ENCODE peak calls at places on chromosomes 2 and 18, in ten cellular contexts. One of them, this sample, is unnamed.

GRCh38 chr2:115115135-115115534 is 672.7 kb downstream of the DPP10 start:
- DNase-seq in thoracic aorta: no peak
- DNase-seq in H1: no peak
- DNase-seq in B cell: no peak
- DNase-seq in nephron progenitor cell: no peak
- DNase-seq in tibial artery: no peak
- DNase-seq in GM13977: no peak
- DNase-seq in glutamatergic neuron: no peak
- DNase-seq in endothelial cell: no peak
- DNase-seq in AG09319: no peak
- DNase-seq in this sample: no peak

GRCh38 chr2:200747668-200748618 is 63.8 kb upstream of the BZW1 start:
- DNase-seq in nephron progenitor cell: no peak
- DNase-seq in endothelial cell: no peak
- DNase-seq in thoracic aorta: no peak
- DNase-seq in tibial artery: no peak
- DNase-seq in GM13977: no peak
- DNase-seq in AG09319: peak
- DNase-seq in glutamatergic neuron: no peak
- DNase-seq in H1: no peak
- DNase-seq in B cell: no peak
- DNase-seq in this sample: no peak

GRCh38 chr2:1254662-1255372 is 158.4 kb upstream of the TPO start:
- DNase-seq in thoracic aorta: no peak
- DNase-seq in nephron progenitor cell: no peak
- DNase-seq in endothelial cell: no peak
- DNase-seq in H1: no peak
- DNase-seq in GM13977: no peak
- DNase-seq in tibial artery: no peak
- DNase-seq in B cell: no peak
- DNase-seq in glutamatergic neuron: no peak
- DNase-seq in AG09319: no peak
- DNase-seq in this sample: no peak

GRCh38 chr2:179049546-179050311 is at the start of gene CCDC141:
- DNase-seq in thoracic aorta: no peak
- DNase-seq in B cell: peak
- DNase-seq in nephron progenitor cell: no peak
- DNase-seq in endothelial cell: no peak
- DNase-seq in glutamatergic neuron: no peak
- DNase-seq in GM13977: peak
- DNase-seq in H1: no peak
- DNase-seq in AG09319: no peak
- DNase-seq in tibial artery: no peak
- DNase-seq in this sample: peak

GRCh38 chr2:113716291-113716690 is 40.2 kb downstream of the SLC35F5 start:
- DNase-seq in B cell: no peak
- DNase-seq in tibial artery: no peak
- DNase-seq in glutamatergic neuron: no peak
- DNase-seq in endothelial cell: no peak
- DNase-seq in nephron progenitor cell: no peak
- DNase-seq in H1: no peak
- DNase-seq in GM13977: no peak
- DNase-seq in AG09319: no peak
- DNase-seq in thoracic aorta: no peak
- DNase-seq in this sample: no peak

GRCh38 chr2:71156531-71156930 is 26.1 kb downstream of the MPHOSPH10 start:
- DNase-seq in H1: no peak
- DNase-seq in AG09319: no peak
- DNase-seq in tibial artery: no peak
- DNase-seq in B cell: no peak
- DNase-seq in glutamatergic neuron: peak
- DNase-seq in endothelial cell: no peak
- DNase-seq in GM13977: no peak
- DNase-seq in nephron progenitor cell: no peak
- DNase-seq in thoracic aorta: no peak
- DNase-seq in this sample: no peak

GRCh38 chr2:111099402-111099801 is 21.3 kb upstream of the BCL2L11 start:
- DNase-seq in endothelial cell: no peak
- DNase-seq in thoracic aorta: no peak
- DNase-seq in tibial artery: no peak
- DNase-seq in glutamatergic neuron: no peak
- DNase-seq in AG09319: no peak
- DNase-seq in B cell: no peak
- DNase-seq in GM13977: no peak
- DNase-seq in nephron progenitor cell: no peak
- DNase-seq in H1: no peak
- DNase-seq in this sample: no peak

GRCh38 chr2:58240595-58240937 is 559 bp downstream of the FANCL start:
- DNase-seq in GM13977: no peak
- DNase-seq in H1: no peak
- DNase-seq in tibial artery: no peak
- DNase-seq in endothelial cell: no peak
- DNase-seq in glutamatergic neuron: no peak
- DNase-seq in nephron progenitor cell: no peak
- DNase-seq in thoracic aorta: no peak
- DNase-seq in B cell: no peak
- DNase-seq in AG09319: no peak
- DNase-seq in this sample: no peak

GRCh38 chr2:22788749-22789148 is 596.2 kb upstream of the KLHL29 start:
- DNase-seq in endothelial cell: no peak
- DNase-seq in thoracic aorta: no peak
- DNase-seq in GM13977: no peak
- DNase-seq in nephron progenitor cell: no peak
- DNase-seq in B cell: no peak
- DNase-seq in AG09319: no peak
- DNase-seq in tibial artery: no peak
- DNase-seq in H1: no peak
- DNase-seq in glutamatergic neuron: no peak
- DNase-seq in this sample: no peak

GRCh38 chr2:241882090-241882625 is 12.6 kb downstream of the RTP5 start:
- DNase-seq in nephron progenitor cell: peak
- DNase-seq in tibial artery: peak
- DNase-seq in endothelial cell: no peak
- DNase-seq in glutamatergic neuron: no peak
- DNase-seq in AG09319: no peak
- DNase-seq in GM13977: peak
- DNase-seq in H1: no peak
- DNase-seq in B cell: peak
- DNase-seq in thoracic aorta: no peak
- DNase-seq in this sample: peak

DNA sequence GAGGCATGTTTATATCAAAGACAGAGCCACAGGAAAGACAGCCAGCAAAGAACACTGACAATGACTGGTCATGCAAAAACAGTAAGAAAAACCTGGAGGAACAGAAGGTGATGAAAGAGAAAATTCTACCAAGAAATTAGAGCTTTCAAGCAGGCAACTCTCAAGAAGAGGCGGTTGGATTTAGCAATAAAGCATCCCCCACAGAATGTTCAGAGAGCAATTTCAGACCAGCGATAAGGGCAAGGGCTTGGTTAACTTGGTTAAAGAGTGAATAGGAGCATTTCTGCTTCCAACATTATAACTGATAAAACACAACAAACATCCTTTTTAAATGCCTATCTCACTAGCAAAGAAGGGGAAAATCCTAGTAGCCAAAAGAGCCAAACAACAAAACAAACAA is 68.0 kb upstream of the NCKAP5 start:
- DNase-seq in tibial artery: no peak
- DNase-seq in H1: no peak
- DNase-seq in GM13977: no peak
- DNase-seq in B cell: no peak
- DNase-seq in endothelial cell: no peak
- DNase-seq in thoracic aorta: no peak
- DNase-seq in AG09319: no peak
- DNase-seq in nephron progenitor cell: no peak
- DNase-seq in glutamatergic neuron: no peak
- DNase-seq in this sample: no peak
- TF ChIP-seq CTCF in tibial artery: no peak
- TF ChIP-seq CTCF in H1: no peak
- TF ChIP-seq CTCF in GM13977: no peak
- TF ChIP-seq CTCF in B cell: no peak
- TF ChIP-seq CTCF in endothelial cell: no peak
- TF ChIP-seq CTCF in thoracic aorta: no peak
- TF ChIP-seq CTCF in AG09319: no peak
- TF ChIP-seq CTCF in nephron progenitor cell: no peak
- TF ChIP-seq CTCF in glutamatergic neuron: no peak
- TF ChIP-seq CTCF in this sample: no peak

GRCh38 chr2:96359310-96359709 is 23.7 kb downstream of the NCAPH start:
- DNase-seq in tibial artery: no peak
- DNase-seq in nephron progenitor cell: no peak
- DNase-seq in endothelial cell: no peak
- DNase-seq in glutamatergic neuron: no peak
- DNase-seq in AG09319: no peak
- DNase-seq in B cell: no peak
- DNase-seq in GM13977: no peak
- DNase-seq in H1: no peak
- DNase-seq in thoracic aorta: no peak
- DNase-seq in this sample: no peak
- TF ChIP-seq CTCF in tibial artery: no peak
- TF ChIP-seq CTCF in nephron progenitor cell: no peak
- TF ChIP-seq CTCF in endothelial cell: no peak
- TF ChIP-seq CTCF in glutamatergic neuron: no peak
- TF ChIP-seq CTCF in AG09319: no peak
- TF ChIP-seq CTCF in B cell: no peak
- TF ChIP-seq CTCF in GM13977: peak
- TF ChIP-seq CTCF in H1: peak
- TF ChIP-seq CTCF in thoracic aorta: no peak
- TF ChIP-seq CTCF in this sample: peak

DNA sequence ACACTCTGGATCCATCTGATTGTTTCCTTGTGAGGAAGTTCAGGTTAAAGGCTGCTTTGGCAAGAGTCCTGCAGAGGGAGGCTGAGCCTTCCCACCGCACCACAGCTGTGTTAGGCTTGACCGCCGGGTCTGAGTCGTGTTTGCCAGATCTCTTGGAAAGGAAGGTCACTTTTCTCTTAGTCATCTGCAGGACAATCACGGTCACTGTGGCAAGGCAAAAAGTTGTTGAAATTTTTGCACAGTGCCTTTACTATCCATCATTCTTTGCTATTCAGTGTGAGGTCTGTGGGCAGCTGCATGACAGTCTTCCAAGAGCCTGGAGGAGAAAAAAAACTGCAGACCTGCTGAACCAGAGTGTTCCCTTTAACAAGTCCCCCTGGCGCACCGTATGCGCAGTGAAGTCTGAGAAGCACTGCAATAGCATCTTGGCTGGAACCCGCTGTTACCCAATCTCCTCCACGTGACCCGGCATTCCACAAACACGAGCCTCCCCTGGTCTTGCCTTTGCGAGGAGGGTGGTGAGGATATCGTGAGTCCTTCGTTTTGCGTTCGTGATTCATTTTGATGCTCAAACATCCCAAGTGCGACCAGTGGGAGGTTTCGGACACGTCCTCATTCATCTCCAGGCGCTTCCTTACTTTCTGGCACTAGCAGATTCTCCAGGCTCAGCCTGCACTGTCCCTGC is 23.0 kb downstream of the BIN1 start:
- DNase-seq in thoracic aorta: peak
- DNase-seq in nephron progenitor cell: no peak
- DNase-seq in B cell: no peak
- DNase-seq in tibial artery: peak
- DNase-seq in endothelial cell: no peak
- DNase-seq in H1: no peak
- DNase-seq in GM13977: no peak
- DNase-seq in AG09319: peak
- DNase-seq in glutamatergic neuron: no peak
- DNase-seq in this sample: no peak
- TF ChIP-seq CTCF in thoracic aorta: no peak
- TF ChIP-seq CTCF in nephron progenitor cell: no peak
- TF ChIP-seq CTCF in B cell: no peak
- TF ChIP-seq CTCF in tibial artery: no peak
- TF ChIP-seq CTCF in endothelial cell: no peak
- TF ChIP-seq CTCF in H1: no peak
- TF ChIP-seq CTCF in GM13977: no peak
- TF ChIP-seq CTCF in AG09319: peak
- TF ChIP-seq CTCF in glutamatergic neuron: no peak
- TF ChIP-seq CTCF in this sample: no peak

GRCh38 chr18:27005589-27005988 is 140.1 kb upstream of the AQP4 start:
- DNase-seq in thoracic aorta: no peak
- DNase-seq in AG09319: no peak
- DNase-seq in nephron progenitor cell: no peak
- DNase-seq in glutamatergic neuron: no peak
- DNase-seq in endothelial cell: no peak
- DNase-seq in tibial artery: no peak
- DNase-seq in H1: no peak
- DNase-seq in B cell: no peak
- DNase-seq in GM13977: peak
- DNase-seq in this sample: no peak
- TF ChIP-seq CTCF in thoracic aorta: no peak
- TF ChIP-seq CTCF in AG09319: peak
- TF ChIP-seq CTCF in nephron progenitor cell: peak
- TF ChIP-seq CTCF in glutamatergic neuron: peak
- TF ChIP-seq CTCF in endothelial cell: peak
- TF ChIP-seq CTCF in tibial artery: no peak
- TF ChIP-seq CTCF in H1: peak
- TF ChIP-seq CTCF in B cell: no peak
- TF ChIP-seq CTCF in GM13977: peak
- TF ChIP-seq CTCF in this sample: peak

DNA sequence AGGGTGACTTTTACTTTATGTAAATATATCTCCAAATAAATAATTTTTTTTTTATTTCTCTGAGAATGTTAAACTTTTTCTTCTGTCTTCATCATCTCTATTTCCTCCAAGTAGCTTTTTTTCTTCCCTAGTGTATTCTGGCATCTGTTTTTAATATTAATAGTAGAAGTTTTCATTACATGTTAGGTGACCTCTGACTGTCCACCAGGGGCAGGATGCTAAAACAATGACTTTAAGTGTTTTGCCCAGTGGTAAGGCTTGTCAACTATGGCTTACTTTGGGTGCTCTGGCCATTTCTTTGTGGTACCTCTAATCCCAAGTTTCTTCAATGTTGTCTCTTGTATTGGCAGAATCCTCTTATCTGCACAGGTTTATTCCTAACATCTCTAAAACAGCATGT is 127.1 kb downstream of the SRBD1 start:
- DNase-seq in endothelial cell: no peak
- DNase-seq in glutamatergic neuron: no peak
- DNase-seq in nephron progenitor cell: no peak
- DNase-seq in H1: no peak
- DNase-seq in AG09319: no peak
- DNase-seq in thoracic aorta: no peak
- DNase-seq in B cell: no peak
- DNase-seq in tibial artery: no peak
- DNase-seq in GM13977: no peak
- DNase-seq in this sample: no peak
- TF ChIP-seq CTCF in endothelial cell: peak
- TF ChIP-seq CTCF in glutamatergic neuron: peak
- TF ChIP-seq CTCF in nephron progenitor cell: peak
- TF ChIP-seq CTCF in H1: no peak
- TF ChIP-seq CTCF in AG09319: peak
- TF ChIP-seq CTCF in thoracic aorta: no peak
- TF ChIP-seq CTCF in B cell: no peak
- TF ChIP-seq CTCF in tibial artery: no peak
- TF ChIP-seq CTCF in GM13977: no peak
- TF ChIP-seq CTCF in this sample: peak